ENCODE peak calls at places on chromosomes 3 and 15, in seven cellular contexts. One of them, this sample, is unnamed. For H3K4me1 and H3K27me3, the result is how much of the 10 kb centered on the place peaks cover.

GRCh38 chr3:184300377-184300717 is 1.3 kb downstream of the PSMD2 start:
- DNase-seq in heart right ventricle: no peak
- DNase-seq in GM23338: no peak
- DNase-seq in body of pancreas: no peak
- DNase-seq in H9: no peak
- DNase-seq in naive thymus-derived CD4-positive, alpha-beta T cell: no peak
- DNase-seq in cardiac muscle cell: no peak
- DNase-seq in this sample: no peak

GRCh38 chr3:44903314-44903713 is 28.9 kb downstream of the TGM4 start:
- DNase-seq in heart right ventricle: no peak
- DNase-seq in GM23338: no peak
- DNase-seq in body of pancreas: no peak
- DNase-seq in H9: no peak
- DNase-seq in naive thymus-derived CD4-positive, alpha-beta T cell: no peak
- DNase-seq in cardiac muscle cell: no peak
- DNase-seq in this sample: no peak

GRCh38 chr3:54670269-54671000 is 257.4 kb downstream of the LRTM1 start:
- DNase-seq in heart right ventricle: no peak
- DNase-seq in GM23338: peak
- DNase-seq in body of pancreas: no peak
- DNase-seq in H9: peak
- DNase-seq in naive thymus-derived CD4-positive, alpha-beta T cell: no peak
- DNase-seq in cardiac muscle cell: no peak
- DNase-seq in this sample: no peak

GRCh38 chr15:39301589-39301999 is 279.3 kb upstream of the THBS1 start:
- DNase-seq in heart right ventricle: no peak
- DNase-seq in GM23338: no peak
- DNase-seq in body of pancreas: no peak
- DNase-seq in H9: no peak
- DNase-seq in naive thymus-derived CD4-positive, alpha-beta T cell: no peak
- DNase-seq in cardiac muscle cell: peak
- DNase-seq in this sample: no peak

GRCh38 chr3:158405507-158405906 is 165.5 kb upstream of the MLF1 start:
- DNase-seq in heart right ventricle: no peak
- DNase-seq in GM23338: peak
- DNase-seq in body of pancreas: no peak
- DNase-seq in H9: no peak
- DNase-seq in naive thymus-derived CD4-positive, alpha-beta T cell: no peak
- DNase-seq in cardiac muscle cell: no peak
- DNase-seq in this sample: no peak

GRCh38 chr3:53236112-53236841 is 19.5 kb downstream of the TKT start:
- DNase-seq in heart right ventricle: peak
- DNase-seq in GM23338: no peak
- DNase-seq in body of pancreas: peak
- DNase-seq in H9: peak
- DNase-seq in naive thymus-derived CD4-positive, alpha-beta T cell: no peak
- DNase-seq in cardiac muscle cell: peak
- DNase-seq in this sample: no peak

GRCh38 chr3:114221165-114221880 is 16.1 kb downstream of the ZNF80 start:
- DNase-seq in heart right ventricle: no peak
- DNase-seq in GM23338: no peak
- DNase-seq in body of pancreas: no peak
- DNase-seq in H9: no peak
- DNase-seq in naive thymus-derived CD4-positive, alpha-beta T cell: no peak
- DNase-seq in cardiac muscle cell: peak
- DNase-seq in this sample: peak

GRCh38 chr15:34013746-34014145 is 25.3 kb downstream of the AVEN start:
- DNase-seq in heart right ventricle: no peak
- DNase-seq in GM23338: no peak
- DNase-seq in body of pancreas: no peak
- DNase-seq in H9: no peak
- DNase-seq in naive thymus-derived CD4-positive, alpha-beta T cell: no peak
- DNase-seq in cardiac muscle cell: no peak
- DNase-seq in this sample: no peak

GRCh38 chr3:4614070-4614469 is 120.9 kb downstream of the ITPR1 start:
- DNase-seq in heart right ventricle: no peak
- DNase-seq in GM23338: no peak
- DNase-seq in body of pancreas: no peak
- DNase-seq in H9: no peak
- DNase-seq in naive thymus-derived CD4-positive, alpha-beta T cell: no peak
- DNase-seq in cardiac muscle cell: no peak
- DNase-seq in this sample: no peak

GRCh38 chr3:45426161-45426560 is 37.8 kb downstream of the LARS2 start:
- DNase-seq in heart right ventricle: no peak
- DNase-seq in GM23338: peak
- DNase-seq in body of pancreas: no peak
- DNase-seq in H9: peak
- DNase-seq in naive thymus-derived CD4-positive, alpha-beta T cell: no peak
- DNase-seq in cardiac muscle cell: no peak
- DNase-seq in this sample: peak

GRCh38 chr3:173799073-173799830 is 401.7 kb downstream of the NLGN1 start:
- DNase-seq in heart right ventricle: no peak
- DNase-seq in GM23338: no peak
- DNase-seq in body of pancreas: no peak
- DNase-seq in H9: no peak
- DNase-seq in naive thymus-derived CD4-positive, alpha-beta T cell: no peak
- DNase-seq in cardiac muscle cell: no peak
- DNase-seq in this sample: no peak

GRCh38 chr3:119894195-119894594 is 112.3 kb downstream of the NR1I2 start:
- DNase-seq in heart right ventricle: no peak
- DNase-seq in GM23338: no peak
- DNase-seq in body of pancreas: no peak
- DNase-seq in H9: no peak
- DNase-seq in naive thymus-derived CD4-positive, alpha-beta T cell: no peak
- DNase-seq in cardiac muscle cell: no peak
- DNase-seq in this sample: no peak

GRCh38 chr3:95654567-95655362 is 1159.6 kb upstream of the EPHA6 start:
- DNase-seq in heart right ventricle: no peak
- DNase-seq in GM23338: no peak
- DNase-seq in body of pancreas: no peak
- DNase-seq in H9: no peak
- DNase-seq in naive thymus-derived CD4-positive, alpha-beta T cell: no peak
- DNase-seq in cardiac muscle cell: no peak
- DNase-seq in this sample: no peak

GRCh38 chr3:160312014-160312624 is 86.9 kb downstream of the C3orf80 start:
- DNase-seq in heart right ventricle: no peak
- DNase-seq in GM23338: no peak
- DNase-seq in body of pancreas: no peak
- DNase-seq in H9: no peak
- DNase-seq in naive thymus-derived CD4-positive, alpha-beta T cell: no peak
- DNase-seq in cardiac muscle cell: no peak
- DNase-seq in this sample: no peak

GRCh38 chr15:39140060-39140604 is 440.7 kb upstream of the THBS1 start:
- DNase-seq in heart right ventricle: no peak
- DNase-seq in GM23338: peak
- DNase-seq in body of pancreas: no peak
- DNase-seq in H9: no peak
- DNase-seq in naive thymus-derived CD4-positive, alpha-beta T cell: no peak
- DNase-seq in cardiac muscle cell: peak
- DNase-seq in this sample: no peak

GRCh38 chr3:194135806-194136518 is at the start of gene HES1:
- DNase-seq in heart right ventricle: peak
- DNase-seq in GM23338: peak
- DNase-seq in body of pancreas: peak
- DNase-seq in H9: peak
- DNase-seq in naive thymus-derived CD4-positive, alpha-beta T cell: peak
- DNase-seq in cardiac muscle cell: peak
- DNase-seq in this sample: peak
- H3K4me1 ChIP-seq in heart right ventricle: half or more
- H3K4me1 ChIP-seq in GM23338: under half
- H3K4me1 ChIP-seq in body of pancreas: half or more
- H3K4me1 ChIP-seq in H9: under half
- H3K4me1 ChIP-seq in naive thymus-derived CD4-positive, alpha-beta T cell: under half
- H3K4me1 ChIP-seq in cardiac muscle cell: under half
- H3K4me1 ChIP-seq in this sample: half or more

GRCh38 chr15:37111427-37111717 is 11.0 kb upstream of the MEIS2 start:
- DNase-seq in heart right ventricle: no peak
- DNase-seq in GM23338: no peak
- DNase-seq in body of pancreas: no peak
- DNase-seq in H9: no peak
- DNase-seq in naive thymus-derived CD4-positive, alpha-beta T cell: no peak
- DNase-seq in cardiac muscle cell: no peak
- DNase-seq in this sample: no peak
- H3K27me3 ChIP-seq in heart right ventricle: under half
- H3K27me3 ChIP-seq in GM23338: half or more
- H3K27me3 ChIP-seq in body of pancreas: under half
- H3K27me3 ChIP-seq in H9: half or more
- H3K27me3 ChIP-seq in naive thymus-derived CD4-positive, alpha-beta T cell: under half
- H3K27me3 ChIP-seq in cardiac muscle cell: under half
- H3K27me3 ChIP-seq in this sample: half or more

GRCh38 chr3:30655187-30655812 is 48.9 kb downstream of the TGFBR2 start:
- DNase-seq in heart right ventricle: no peak
- DNase-seq in GM23338: no peak
- DNase-seq in body of pancreas: no peak
- DNase-seq in H9: no peak
- DNase-seq in naive thymus-derived CD4-positive, alpha-beta T cell: peak
- DNase-seq in cardiac muscle cell: peak
- DNase-seq in this sample: peak
- H3K27ac ChIP-seq in heart right ventricle: peak
- H3K27ac ChIP-seq in GM23338: no peak
- H3K27ac ChIP-seq in body of pancreas: peak
- H3K27ac ChIP-seq in H9: no peak
- H3K27ac ChIP-seq in naive thymus-derived CD4-positive, alpha-beta T cell: peak
- H3K27ac ChIP-seq in cardiac muscle cell: peak
- H3K27ac ChIP-seq in this sample: peak

GRCh38 chr15:94272251-94272898 is 41.0 kb downstream of the MCTP2 start:
- DNase-seq in heart right ventricle: no peak
- DNase-seq in GM23338: no peak
- DNase-seq in body of pancreas: no peak
- DNase-seq in H9: no peak
- DNase-seq in naive thymus-derived CD4-positive, alpha-beta T cell: no peak
- DNase-seq in cardiac muscle cell: no peak
- DNase-seq in this sample: peak
- H3K4me1 ChIP-seq in heart right ventricle: under half
- H3K4me1 ChIP-seq in GM23338: under half
- H3K4me1 ChIP-seq in body of pancreas: under half
- H3K4me1 ChIP-seq in H9: under half
- H3K4me1 ChIP-seq in naive thymus-derived CD4-positive, alpha-beta T cell: under half
- H3K4me1 ChIP-seq in cardiac muscle cell: under half
- H3K4me1 ChIP-seq in this sample: under half

DNA sequence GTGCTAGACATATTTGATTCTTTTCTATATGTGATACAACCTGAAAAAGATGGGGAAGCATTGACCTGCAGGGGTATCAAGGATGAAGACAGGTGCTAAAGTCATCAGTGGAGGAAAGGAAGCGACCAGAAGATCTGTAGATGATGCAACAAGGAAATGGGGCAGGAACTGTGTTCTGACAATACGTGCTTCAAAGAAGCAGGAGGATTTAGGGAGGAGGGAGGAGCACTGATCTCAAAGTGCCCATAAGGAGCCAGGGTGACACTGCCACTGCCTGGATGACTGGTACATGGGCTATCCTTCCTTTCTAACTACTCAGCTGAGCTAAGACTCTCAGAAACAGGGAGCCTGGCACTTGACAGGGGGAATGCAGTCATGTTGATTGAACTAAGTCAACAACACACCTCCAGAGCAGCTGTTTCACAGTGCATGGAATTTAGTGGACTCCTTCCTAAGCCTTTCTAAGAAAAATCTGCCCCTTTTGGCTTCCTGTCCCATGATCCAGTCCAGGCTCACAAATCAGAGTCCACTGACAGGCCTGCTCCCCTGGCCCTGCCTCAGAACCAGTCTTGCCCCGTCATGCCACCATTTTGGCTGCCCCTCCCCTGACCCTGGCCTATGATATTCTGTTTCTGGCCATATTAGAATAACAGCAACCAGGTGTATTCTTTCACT is 12.0 kb downstream of the LYSMD4 start:
- DNase-seq in heart right ventricle: no peak
- DNase-seq in GM23338: no peak
- DNase-seq in body of pancreas: no peak
- DNase-seq in H9: no peak
- DNase-seq in naive thymus-derived CD4-positive, alpha-beta T cell: no peak
- DNase-seq in cardiac muscle cell: no peak
- DNase-seq in this sample: no peak
- H3K27me3 ChIP-seq in heart right ventricle: under half
- H3K27me3 ChIP-seq in GM23338: under half
- H3K27me3 ChIP-seq in body of pancreas: under half
- H3K27me3 ChIP-seq in H9: under half
- H3K27me3 ChIP-seq in naive thymus-derived CD4-positive, alpha-beta T cell: under half
- H3K27me3 ChIP-seq in cardiac muscle cell: under half
- H3K27me3 ChIP-seq in this sample: under half

GRCh38 chr15:77455696-77456293 is 35.1 kb downstream of the HMG20A start:
- DNase-seq in heart right ventricle: peak
- DNase-seq in GM23338: no peak
- DNase-seq in body of pancreas: no peak
- DNase-seq in H9: no peak
- DNase-seq in naive thymus-derived CD4-positive, alpha-beta T cell: no peak
- DNase-seq in cardiac muscle cell: peak
- DNase-seq in this sample: no peak

GRCh38 chr15:77456746-77457618 is 36.3 kb downstream of the HMG20A start:
- DNase-seq in heart right ventricle: no peak
- DNase-seq in GM23338: no peak
- DNase-seq in body of pancreas: no peak
- DNase-seq in H9: no peak
- DNase-seq in naive thymus-derived CD4-positive, alpha-beta T cell: no peak
- DNase-seq in cardiac muscle cell: no peak
- DNase-seq in this sample: peak

GRCh38 chr15:77454265-77454664 is 33.6 kb downstream of the HMG20A start:
- DNase-seq in heart right ventricle: no peak
- DNase-seq in GM23338: no peak
- DNase-seq in body of pancreas: no peak
- DNase-seq in H9: no peak
- DNase-seq in naive thymus-derived CD4-positive, alpha-beta T cell: no peak
- DNase-seq in cardiac muscle cell: peak
- DNase-seq in this sample: no peak

GRCh38 chr15:77454956-77455355 is 34.3 kb downstream of the HMG20A start:
- DNase-seq in heart right ventricle: no peak
- DNase-seq in GM23338: no peak
- DNase-seq in body of pancreas: no peak
- DNase-seq in H9: no peak
- DNase-seq in naive thymus-derived CD4-positive, alpha-beta T cell: no peak
- DNase-seq in cardiac muscle cell: no peak
- DNase-seq in this sample: no peak

DNA sequence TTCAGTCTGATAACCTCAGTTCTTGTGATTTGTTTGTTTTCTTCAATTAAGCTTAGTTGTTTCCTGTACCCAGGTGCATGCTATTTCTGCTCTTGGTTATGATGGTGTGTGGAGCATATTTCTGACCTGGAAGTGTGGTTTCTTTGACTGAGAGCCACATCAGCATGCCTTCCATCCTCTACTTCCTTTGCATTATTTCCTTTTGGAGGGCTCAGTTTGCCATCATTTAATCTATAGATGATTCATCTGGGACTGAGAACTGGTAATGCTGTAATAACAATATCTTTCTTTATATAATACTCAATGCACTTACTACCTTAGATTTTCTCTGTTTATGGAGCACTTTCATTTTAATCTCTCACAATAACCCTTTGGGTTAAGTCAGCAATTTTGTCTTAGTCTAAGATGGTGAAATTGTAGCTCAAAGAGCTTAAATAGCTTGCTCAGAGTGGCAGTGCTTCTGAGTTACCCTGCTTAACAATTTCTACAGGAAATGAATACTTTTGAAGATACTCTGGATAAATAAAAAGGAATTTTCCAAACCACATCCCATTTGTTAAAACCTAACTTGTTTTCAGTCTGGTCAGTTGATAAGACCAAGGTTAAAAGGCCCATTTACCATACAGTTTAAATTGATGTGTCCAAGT is 37.1 kb downstream of the HMG20A start:
- DNase-seq in heart right ventricle: no peak
- DNase-seq in GM23338: no peak
- DNase-seq in body of pancreas: no peak
- DNase-seq in H9: no peak
- DNase-seq in naive thymus-derived CD4-positive, alpha-beta T cell: peak
- DNase-seq in cardiac muscle cell: peak
- DNase-seq in this sample: peak
- H3K27ac ChIP-seq in heart right ventricle: no peak
- H3K27ac ChIP-seq in GM23338: peak
- H3K27ac ChIP-seq in body of pancreas: no peak
- H3K27ac ChIP-seq in H9: no peak
- H3K27ac ChIP-seq in naive thymus-derived CD4-positive, alpha-beta T cell: no peak
- H3K27ac ChIP-seq in cardiac muscle cell: no peak
- H3K27ac ChIP-seq in this sample: peak

This sample was measured in CD4-positive, CD25-positive, alpha-beta regulatory T cell.